ENCODE peak calls at places on chromosomes 12 and 14, in seven cellular contexts. O, Q, G, L, P, Z and V are unnamed samples.
A peak's percentile ranks its signal among the peaks of the same experiment; 100 is the strongest.

GRCh38 chr14:53964249-53964648 is 7.6 kb upstream of the BMP4 start:
- DNase-seq in L (no peak), O (no peak), Q (no peak), Z (no peak), G (no peak), P (no peak), V (no peak)

GRCh38 chr14:22814373-22814772 is 862 bp downstream of the SLC7A7 start:
- DNase-seq in G (no peak), P (no peak), Z (no peak), O (no peak), Q (no peak), L (no peak), V (no peak)

GRCh38 chr14:68487805-68488590 is 304.9 kb downstream of the ZFP36L1 start:
- DNase-seq in P (peak; percentile 51), L (peak; percentile 58), O (no peak), Z (no peak), G (no peak), Q (peak; percentile 80), V (peak; percentile 40)

GRCh38 chr12:54561164-54561563 is 11.8 kb downstream of the PDE1B start:
- DNase-seq in L (no peak), G (no peak), O (peak; percentile 71), Q (no peak), P (no peak), Z (peak; percentile 39), V (no peak)

GRCh38 chr12:39070775-39071174 is 165.4 kb upstream of the CPNE8 start:
- DNase-seq in L (no peak), G (no peak), O (no peak), Q (no peak), P (no peak), Z (no peak), V (no peak)

GRCh38 chr12:107761502-107761904 is 566 bp upstream of the PRDM4 start:
- DNase-seq in G (no peak), P (peak; percentile 49), O (no peak), Z (no peak), Q (peak; percentile 27), L (no peak), V (no peak)

GRCh38 chr14:93410893-93411292 is 19.8 kb upstream of the UNC79 start:
- DNase-seq in Q (no peak), Z (no peak), G (no peak), O (no peak), P (no peak), L (no peak), V (no peak)

GRCh38 chr12:69898236-69898635 is 73.2 kb downstream of the MYRFL start:
- DNase-seq in Q (peak; percentile 64), L (peak; percentile 58), Z (no peak), O (no peak), P (no peak), G (no peak), V (peak; percentile 46)

GRCh38 chr12:110015132-110015531 is 15.9 kb downstream of the ANKRD13A start:
- DNase-seq in Z (no peak), O (no peak), G (peak; percentile 14), P (no peak), L (no peak), Q (no peak), V (no peak)

GRCh38 chr12:108017658-108018057 is 111.4 kb upstream of the WSCD2 start:
- DNase-seq in L (no peak), O (no peak), P (no peak), Q (no peak), Z (no peak), G (no peak), V (no peak)

GRCh38 chr12:67705394-67706370 is 57.1 kb downstream of the DYRK2 start:
- DNase-seq in L (peak; percentile 86), Z (no peak), G (no peak), Q (peak; percentile 67), P (no peak), O (peak; percentile 27), V (peak; percentile 41)

GRCh38 chr14:51953996-51954395 is 35.4 kb upstream of the RTRAF start:
- DNase-seq in P (no peak), G (no peak), O (no peak), Z (no peak), Q (no peak), L (no peak), V (no peak)

GRCh38 chr12:112380663-112381420 is 1.4 kb downstream of the HECTD4 start:
- DNase-seq in P (peak; percentile 54), O (no peak), Q (peak; percentile 41), Z (no peak), L (no peak), G (no peak), V (no peak)

GRCh38 chr14:55913324-55914035 is 204.7 kb upstream of the PELI2 start:
- DNase-seq in P (peak; percentile 22), O (peak; percentile 56), L (peak; percentile 48), Z (peak; percentile 25), G (no peak), Q (no peak), V (no peak)

GRCh38 chr12:130859128-130859527 is 12.7 kb upstream of the RAN start:
- DNase-seq in Q (no peak), P (no peak), Z (no peak), L (no peak), G (no peak), O (no peak), V (no peak)

GRCh38 chr12:103745962-103746361 is 95.1 kb downstream of the NT5DC3 start:
- DNase-seq in P (peak; percentile 34), O (no peak), G (no peak), L (no peak), Q (no peak), Z (no peak), V (no peak)

GRCh38 chr12:26631846-26632245 is 201.1 kb downstream of the ITPR2 start:
- DNase-seq in O (no peak), L (peak; percentile 59), Q (peak; percentile 27), Z (no peak), P (no peak), G (no peak), V (peak; percentile 49)

GRCh38 chr12:20549115-20549719 is 145.9 kb upstream of the SLCO1C1 start:
- DNase-seq in L (peak; percentile 86), G (no peak), O (peak; percentile 31), P (peak; percentile 21), Z (no peak), Q (peak; percentile 65), V (peak; percentile 17)

GRCh38 chr14:55088356-55088755 is 36.9 kb downstream of the MAPK1IP1L start:
- DNase-seq in O (no peak), Z (no peak), Q (no peak), G (no peak), P (no peak), L (no peak), V (no peak)

GRCh38 chr14:100778951-100779690 is 46.8 kb upstream of the MEG3 start:
- DNase-seq in G (no peak), L (no peak), Z (no peak), Q (peak; percentile 10), O (no peak), P (no peak), V (no peak)

GRCh38 chr14:96264850-96265249 is 8.8 kb downstream of the BDKRB1 start:
- DNase-seq in O (no peak), Q (peak; percentile 59), Z (no peak), P (peak; percentile 25), L (peak; percentile 48), G (no peak), V (no peak)

GRCh38 chr14:35808076-35808657 is 928 bp downstream of the RALGAPA1 start:
- DNase-seq in G (no peak), Q (peak; percentile 69), Z (no peak), P (peak; percentile 43), L (peak; percentile 6), O (no peak), V (no peak)

GRCh38 chr12:68317047-68317667 is 15.0 kb downstream of the MDM1 start:
- DNase-seq in P (peak; percentile 66), G (peak; percentile 38), Q (peak; percentile 72), L (peak; percentile 82), Z (no peak), O (no peak), V (peak; percentile 44)

GRCh38 chr14:62897057-62897456 is 148.2 kb downstream of the KCNH5 start:
- DNase-seq in O (no peak), Z (no peak), Q (no peak), P (no peak), G (no peak), L (no peak), V (no peak)

GRCh38 chr14:55388160-55388559 is 23.5 kb downstream of the ATG14 start:
- DNase-seq in Z (no peak), L (peak; percentile 21), Q (peak; percentile 40), G (no peak), O (no peak), P (no peak), V (no peak)

GRCh38 chr14:49861581-49861922 is 9.0 kb upstream of the NEMF start:
- DNase-seq in Z (peak; percentile 48), O (peak; percentile 72), L (peak; percentile 90), Q (peak; percentile 86), G (peak; percentile 67), P (peak; percentile 79), V (peak; percentile 72)

GRCh38 chr12:82781288-82782078 is 94.8 kb downstream of the TMTC2 start:
- DNase-seq in O (no peak), L (peak; percentile 3), P (peak; percentile 93), Q (no peak), Z (no peak), G (no peak), V (no peak)

GRCh38 chr14:37591311-37591940 is 3.6 kb downstream of the FOXA1 start:
- DNase-seq in P (peak; percentile 88), Q (no peak), L (no peak), Z (no peak), O (no peak), G (no peak), V (no peak)

GRCh38 chr12:116774020-116774419 is 35.9 kb downstream of the RNFT2 start:
- DNase-seq in G (no peak), Q (no peak), L (no peak), O (no peak), P (no peak), Z (no peak), V (no peak)

GRCh38 chr12:52442600-52443061 is 8.5 kb upstream of the KRT75 start:
- DNase-seq in G (no peak), Z (no peak), Q (peak; percentile 96), O (peak; percentile 52), L (peak; percentile 90), P (peak; percentile 51), V (peak; percentile 72)

GRCh38 chr12:60279224-60279623 is 683.4 kb downstream of the SLC16A7 start:
- DNase-seq in O (no peak), L (peak; percentile 55), Z (no peak), Q (peak; percentile 45), P (no peak), G (no peak), V (peak; percentile 24)

GRCh38 chr12:77648716-77649115 is 182.0 kb upstream of the NAV3 start:
- DNase-seq in O (no peak), Q (peak; percentile 7), P (no peak), G (no peak), L (peak; percentile 8), Z (no peak), V (peak; percentile 7)

GRCh38 chr14:96105089-96105920 is 66.1 kb downstream of the C14orf132 start:
- DNase-seq in Q (peak; percentile 45), G (no peak), P (no peak), O (no peak), L (no peak), Z (no peak), V (no peak)

GRCh38 chr12:70543444-70543843 is 93.8 kb downstream of the PTPRB start:
- DNase-seq in P (no peak), Z (no peak), L (peak; percentile 98), O (no peak), G (no peak), Q (peak; percentile 98), V (peak; percentile 80)

GRCh38 chr14:57692671-57693070 is 173.2 kb downstream of the SLC35F4 start:
- DNase-seq in G (no peak), O (no peak), Z (no peak), Q (peak; percentile 56), P (peak; percentile 13), L (peak; percentile 84), V (peak; percentile 60)

GRCh38 chr12:91202390-91202789 is 19.8 kb upstream of the DCN start:
- DNase-seq in Q (no peak), L (no peak), G (no peak), P (no peak), O (no peak), Z (no peak), V (no peak)